ENCODE peak calls at places on chromosome 1, in six cellular contexts. One of them, this sample, is unnamed.

GRCh38 chr1:47187926-47188250 is 1.9 kb downstream of the PDZK1IP1 start:
- DNase-seq in CD4-positive, CD25-positive, alpha-beta regulatory T cell: no peak
- DNase-seq in dorsolateral prefrontal cortex: no peak
- DNase-seq in RWPE1: no peak
- DNase-seq in lower leg skin: peak
- DNase-seq in tibial artery: no peak
- DNase-seq in this sample: no peak

GRCh38 chr1:7302126-7302525 is 469.0 kb upstream of the VAMP3 start:
- DNase-seq in RWPE1: no peak
- DNase-seq in CD4-positive, CD25-positive, alpha-beta regulatory T cell: no peak
- DNase-seq in tibial artery: no peak
- DNase-seq in lower leg skin: peak
- DNase-seq in dorsolateral prefrontal cortex: no peak
- DNase-seq in this sample: no peak

GRCh38 chr1:199335496-199335895 is 692.0 kb upstream of the NR5A2 start:
- DNase-seq in CD4-positive, CD25-positive, alpha-beta regulatory T cell: no peak
- DNase-seq in tibial artery: no peak
- DNase-seq in RWPE1: no peak
- DNase-seq in lower leg skin: no peak
- DNase-seq in dorsolateral prefrontal cortex: no peak
- DNase-seq in this sample: peak

GRCh38 chr1:39268906-39269305 is 64.4 kb downstream of the MACF1 start:
- DNase-seq in dorsolateral prefrontal cortex: no peak
- DNase-seq in CD4-positive, CD25-positive, alpha-beta regulatory T cell: no peak
- DNase-seq in tibial artery: no peak
- DNase-seq in RWPE1: no peak
- DNase-seq in lower leg skin: no peak
- DNase-seq in this sample: no peak

GRCh38 chr1:62396871-62397270 is 40.0 kb upstream of the USP1 start:
- DNase-seq in lower leg skin: peak
- DNase-seq in RWPE1: no peak
- DNase-seq in CD4-positive, CD25-positive, alpha-beta regulatory T cell: no peak
- DNase-seq in tibial artery: no peak
- DNase-seq in dorsolateral prefrontal cortex: no peak
- DNase-seq in this sample: no peak

GRCh38 chr1:53122194-53122846 is 20.1 kb downstream of the SLC1A7 start:
- DNase-seq in dorsolateral prefrontal cortex: no peak
- DNase-seq in tibial artery: no peak
- DNase-seq in CD4-positive, CD25-positive, alpha-beta regulatory T cell: no peak
- DNase-seq in RWPE1: no peak
- DNase-seq in lower leg skin: peak
- DNase-seq in this sample: no peak

GRCh38 chr1:115230281-115230680 is 107.8 kb downstream of the NGF start:
- DNase-seq in lower leg skin: no peak
- DNase-seq in CD4-positive, CD25-positive, alpha-beta regulatory T cell: no peak
- DNase-seq in tibial artery: no peak
- DNase-seq in dorsolateral prefrontal cortex: no peak
- DNase-seq in RWPE1: no peak
- DNase-seq in this sample: no peak

GRCh38 chr1:240031414-240031813 is 60.3 kb upstream of the FMN2 start:
- DNase-seq in RWPE1: peak
- DNase-seq in lower leg skin: no peak
- DNase-seq in tibial artery: no peak
- DNase-seq in dorsolateral prefrontal cortex: no peak
- DNase-seq in CD4-positive, CD25-positive, alpha-beta regulatory T cell: no peak
- DNase-seq in this sample: peak

GRCh38 chr1:17979815-17980214 is 127.8 kb upstream of the IGSF21 start:
- DNase-seq in tibial artery: no peak
- DNase-seq in CD4-positive, CD25-positive, alpha-beta regulatory T cell: no peak
- DNase-seq in lower leg skin: no peak
- DNase-seq in RWPE1: no peak
- DNase-seq in dorsolateral prefrontal cortex: no peak
- DNase-seq in this sample: no peak

GRCh38 chr1:243501002-243501401 is 245.2 kb downstream of the SDCCAG8 start:
- DNase-seq in dorsolateral prefrontal cortex: no peak
- DNase-seq in tibial artery: no peak
- DNase-seq in CD4-positive, CD25-positive, alpha-beta regulatory T cell: no peak
- DNase-seq in RWPE1: peak
- DNase-seq in lower leg skin: no peak
- DNase-seq in this sample: peak

GRCh38 chr1:20404466-20404865 is 81.5 kb downstream of the CAMK2N1 start:
- DNase-seq in dorsolateral prefrontal cortex: peak
- DNase-seq in RWPE1: no peak
- DNase-seq in tibial artery: no peak
- DNase-seq in lower leg skin: peak
- DNase-seq in CD4-positive, CD25-positive, alpha-beta regulatory T cell: no peak
- DNase-seq in this sample: no peak